ENCODE peak calls at places on chromosomes 1 and 21, in ten cellular contexts. One of them, this sample, is unnamed.

GRCh38 chr21:42775123-42775522 is 104.2 kb downstream of the WDR4 start:
- DNase-seq in SK-N-SH: no peak
- DNase-seq in neural crest cell: no peak
- DNase-seq in nephron progenitor cell: no peak
- DNase-seq in fibroblast of pulmonary artery: no peak
- DNase-seq in fibroblast of the aortic adventitia: no peak
- DNase-seq in heart left ventricle: peak; percentile 3
- DNase-seq in GM23338: no peak
- DNase-seq in body of pancreas: no peak
- DNase-seq in hepatocyte: no peak
- DNase-seq in this sample: no peak

GRCh38 chr1:35319988-35320713 is 51.6 kb downstream of the ZMYM4 start:
- DNase-seq in nephron progenitor cell: no peak
- DNase-seq in heart left ventricle: peak; percentile 80
- DNase-seq in neural crest cell: no peak
- DNase-seq in SK-N-SH: no peak
- DNase-seq in hepatocyte: no peak
- DNase-seq in body of pancreas: peak; percentile 69
- DNase-seq in fibroblast of pulmonary artery: peak; percentile 62
- DNase-seq in fibroblast of the aortic adventitia: peak; percentile 89
- DNase-seq in GM23338: no peak
- DNase-seq in this sample: no peak

GRCh38 chr1:115814685-115815398 is 26.1 kb downstream of the NHLH2 start:
- DNase-seq in hepatocyte: no peak
- DNase-seq in heart left ventricle: no peak
- DNase-seq in body of pancreas: no peak
- DNase-seq in nephron progenitor cell: no peak
- DNase-seq in fibroblast of pulmonary artery: no peak
- DNase-seq in GM23338: no peak
- DNase-seq in neural crest cell: no peak
- DNase-seq in SK-N-SH: no peak
- DNase-seq in fibroblast of the aortic adventitia: no peak
- DNase-seq in this sample: no peak

GRCh38 chr1:68516066-68516465 is 19.2 kb upstream of the DEPDC1 start:
- DNase-seq in SK-N-SH: no peak
- DNase-seq in body of pancreas: no peak
- DNase-seq in nephron progenitor cell: no peak
- DNase-seq in neural crest cell: no peak
- DNase-seq in heart left ventricle: no peak
- DNase-seq in hepatocyte: no peak
- DNase-seq in fibroblast of pulmonary artery: peak; percentile 29
- DNase-seq in fibroblast of the aortic adventitia: peak; percentile 12
- DNase-seq in GM23338: no peak
- DNase-seq in this sample: no peak

GRCh38 chr1:4621646-4622045 is 32.8 kb upstream of the AJAP1 start:
- DNase-seq in hepatocyte: no peak
- DNase-seq in GM23338: no peak
- DNase-seq in heart left ventricle: no peak
- DNase-seq in neural crest cell: no peak
- DNase-seq in nephron progenitor cell: no peak
- DNase-seq in fibroblast of the aortic adventitia: no peak
- DNase-seq in body of pancreas: no peak
- DNase-seq in SK-N-SH: no peak
- DNase-seq in fibroblast of pulmonary artery: no peak
- DNase-seq in this sample: no peak

GRCh38 chr1:204384636-204385354 is 25.1 kb upstream of the PLEKHA6 start:
- DNase-seq in fibroblast of the aortic adventitia: peak; percentile 71
- DNase-seq in hepatocyte: no peak
- DNase-seq in fibroblast of pulmonary artery: peak; percentile 58
- DNase-seq in neural crest cell: no peak
- DNase-seq in nephron progenitor cell: no peak
- DNase-seq in heart left ventricle: peak; percentile 58
- DNase-seq in body of pancreas: peak; percentile 69
- DNase-seq in GM23338: no peak
- DNase-seq in SK-N-SH: peak; percentile 48
- DNase-seq in this sample: no peak

GRCh38 chr1:15667362-15667761 is 16.8 kb upstream of the PLEKHM2 start:
- DNase-seq in neural crest cell: no peak
- DNase-seq in SK-N-SH: no peak
- DNase-seq in fibroblast of the aortic adventitia: no peak
- DNase-seq in body of pancreas: no peak
- DNase-seq in heart left ventricle: no peak
- DNase-seq in fibroblast of pulmonary artery: no peak
- DNase-seq in GM23338: no peak
- DNase-seq in nephron progenitor cell: no peak
- DNase-seq in hepatocyte: no peak
- DNase-seq in this sample: no peak

GRCh38 chr1:169474302-169474701 is 11.4 kb downstream of the SLC19A2 start:
- DNase-seq in body of pancreas: no peak
- DNase-seq in GM23338: no peak
- DNase-seq in heart left ventricle: no peak
- DNase-seq in SK-N-SH: no peak
- DNase-seq in fibroblast of pulmonary artery: no peak
- DNase-seq in nephron progenitor cell: no peak
- DNase-seq in fibroblast of the aortic adventitia: no peak
- DNase-seq in hepatocyte: no peak
- DNase-seq in neural crest cell: no peak
- DNase-seq in this sample: no peak

DNA sequence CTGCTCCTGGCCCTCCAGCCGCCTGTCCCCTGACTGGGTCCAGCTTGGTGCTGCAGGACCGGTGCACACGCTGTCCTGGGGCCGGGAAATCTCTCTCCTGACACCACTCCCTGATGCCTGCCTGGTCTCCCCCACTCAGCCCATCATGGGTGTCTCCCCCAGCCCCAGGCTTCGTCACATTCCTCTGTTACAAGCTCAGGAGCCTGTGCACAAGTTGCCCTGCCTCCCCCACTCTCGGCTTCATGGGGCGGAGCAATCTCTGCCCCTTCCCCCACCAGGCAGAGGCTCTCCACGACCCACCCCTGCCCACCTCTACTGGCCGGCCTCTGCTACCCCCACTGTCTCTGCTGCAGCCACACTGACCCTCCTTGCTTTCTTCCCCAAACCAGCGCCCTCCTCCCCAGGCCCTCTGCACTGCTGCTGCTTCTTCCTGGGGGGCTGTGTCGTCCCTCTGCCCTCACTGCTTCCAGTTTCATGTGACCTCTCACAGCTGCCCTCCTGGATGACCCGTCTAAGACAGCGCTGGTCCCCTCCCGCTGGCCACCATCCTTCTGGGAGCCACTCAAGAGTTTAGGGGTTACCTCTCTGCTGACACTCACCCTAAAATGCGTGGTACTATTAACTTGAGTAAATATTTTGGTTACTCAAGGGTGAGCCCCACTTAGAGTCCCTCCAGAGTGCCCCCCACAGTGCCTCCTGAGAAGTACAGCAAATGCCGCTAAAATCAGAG is 5.7 kb upstream of the RIPK4 start:
- DNase-seq in nephron progenitor cell: peak; percentile 48
- DNase-seq in neural crest cell: no peak
- DNase-seq in fibroblast of the aortic adventitia: no peak
- DNase-seq in GM23338: no peak
- DNase-seq in fibroblast of pulmonary artery: no peak
- DNase-seq in heart left ventricle: no peak
- DNase-seq in body of pancreas: no peak
- DNase-seq in hepatocyte: no peak
- DNase-seq in SK-N-SH: no peak
- DNase-seq in this sample: no peak
- TF ChIP-seq CTCF in nephron progenitor cell: no peak
- TF ChIP-seq CTCF in neural crest cell: no peak
- TF ChIP-seq CTCF in fibroblast of the aortic adventitia: no peak
- TF ChIP-seq CTCF in GM23338: peak; percentile 51
- TF ChIP-seq CTCF in fibroblast of pulmonary artery: no peak
- TF ChIP-seq CTCF in heart left ventricle: no peak
- TF ChIP-seq CTCF in body of pancreas: no peak
- TF ChIP-seq CTCF in hepatocyte: no peak
- TF ChIP-seq CTCF in SK-N-SH: no peak
- TF ChIP-seq CTCF in this sample: no peak

DNA sequence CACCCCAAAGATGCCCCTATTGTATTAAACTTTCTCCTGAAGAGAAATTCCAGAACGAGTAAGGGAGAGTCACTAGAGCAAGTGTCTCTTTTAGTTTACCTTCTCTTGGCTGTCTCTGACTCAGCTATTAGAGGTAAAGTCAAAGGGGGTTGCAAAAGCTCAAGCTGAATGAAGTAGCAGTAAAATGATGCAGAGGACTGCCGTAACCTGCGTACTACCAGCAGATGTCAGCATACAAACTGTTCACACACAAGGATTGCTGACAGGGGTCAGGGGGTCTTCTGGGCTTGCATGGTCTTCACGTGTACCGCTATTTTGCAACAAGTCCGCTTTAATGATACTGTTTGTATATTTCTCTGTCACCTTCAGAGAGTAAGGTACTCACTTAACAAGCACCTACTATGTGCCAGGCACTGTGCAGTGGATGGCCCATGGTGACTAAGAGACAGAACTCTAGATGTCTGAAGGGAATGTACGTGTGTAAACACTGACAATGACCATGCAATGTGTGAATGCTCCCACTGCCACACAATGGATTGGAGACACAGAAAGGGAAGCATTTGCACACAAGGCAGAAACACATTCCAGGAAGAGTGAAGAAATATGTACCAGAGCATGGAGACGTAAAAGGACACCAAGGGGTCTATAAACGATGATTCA is 34.9 kb downstream of the CHML start:
- DNase-seq in fibroblast of pulmonary artery: peak; percentile 33
- DNase-seq in fibroblast of the aortic adventitia: no peak
- DNase-seq in neural crest cell: no peak
- DNase-seq in GM23338: peak; percentile 59
- DNase-seq in heart left ventricle: no peak
- DNase-seq in nephron progenitor cell: no peak
- DNase-seq in hepatocyte: peak; percentile 20
- DNase-seq in body of pancreas: no peak
- DNase-seq in SK-N-SH: peak; percentile 17
- DNase-seq in this sample: no peak
- TF ChIP-seq CTCF in fibroblast of pulmonary artery: peak; percentile 37
- TF ChIP-seq CTCF in fibroblast of the aortic adventitia: no peak
- TF ChIP-seq CTCF in neural crest cell: peak; percentile 45
- TF ChIP-seq CTCF in GM23338: peak; percentile 64
- TF ChIP-seq CTCF in heart left ventricle: no peak
- TF ChIP-seq CTCF in nephron progenitor cell: peak; percentile 37
- TF ChIP-seq CTCF in hepatocyte: peak; percentile 28
- TF ChIP-seq CTCF in body of pancreas: no peak
- TF ChIP-seq CTCF in SK-N-SH: peak; percentile 45
- TF ChIP-seq CTCF in this sample: no peak

GRCh38 chr1:209854196-209854595 is 26.4 kb downstream of the UTP25 start:
- DNase-seq in GM23338: no peak
- DNase-seq in heart left ventricle: no peak
- DNase-seq in body of pancreas: no peak
- DNase-seq in fibroblast of pulmonary artery: no peak
- DNase-seq in hepatocyte: no peak
- DNase-seq in nephron progenitor cell: no peak
- DNase-seq in SK-N-SH: peak; percentile 30
- DNase-seq in neural crest cell: no peak
- DNase-seq in fibroblast of the aortic adventitia: no peak
- DNase-seq in this sample: no peak

GRCh38 chr1:209845405-209845725 is 17.6 kb downstream of the UTP25 start:
- DNase-seq in SK-N-SH: no peak
- DNase-seq in neural crest cell: no peak
- DNase-seq in nephron progenitor cell: no peak
- DNase-seq in GM23338: no peak
- DNase-seq in heart left ventricle: no peak
- DNase-seq in body of pancreas: no peak
- DNase-seq in fibroblast of the aortic adventitia: no peak
- DNase-seq in hepatocyte: no peak
- DNase-seq in fibroblast of pulmonary artery: no peak
- DNase-seq in this sample: no peak

GRCh38 chr1:209849388-209849787 is 21.6 kb downstream of the UTP25 start:
- DNase-seq in fibroblast of pulmonary artery: no peak
- DNase-seq in body of pancreas: no peak
- DNase-seq in nephron progenitor cell: no peak
- DNase-seq in hepatocyte: no peak
- DNase-seq in neural crest cell: no peak
- DNase-seq in SK-N-SH: no peak
- DNase-seq in GM23338: no peak
- DNase-seq in fibroblast of the aortic adventitia: no peak
- DNase-seq in heart left ventricle: no peak
- DNase-seq in this sample: no peak

GRCh38 chr1:209853677-209854076 is 25.9 kb downstream of the UTP25 start:
- DNase-seq in neural crest cell: no peak
- DNase-seq in fibroblast of pulmonary artery: no peak
- DNase-seq in GM23338: no peak
- DNase-seq in nephron progenitor cell: no peak
- DNase-seq in body of pancreas: no peak
- DNase-seq in heart left ventricle: no peak
- DNase-seq in fibroblast of the aortic adventitia: no peak
- DNase-seq in hepatocyte: no peak
- DNase-seq in SK-N-SH: no peak
- DNase-seq in this sample: no peak

GRCh38 chr1:209850342-209850979 is 22.7 kb downstream of the UTP25 start:
- DNase-seq in nephron progenitor cell: peak; percentile 68
- DNase-seq in neural crest cell: peak; percentile 34
- DNase-seq in heart left ventricle: peak; percentile 54
- DNase-seq in GM23338: peak; percentile 78
- DNase-seq in hepatocyte: peak; percentile 68
- DNase-seq in SK-N-SH: peak; percentile 74
- DNase-seq in fibroblast of pulmonary artery: peak; percentile 86
- DNase-seq in fibroblast of the aortic adventitia: peak; percentile 84
- DNase-seq in body of pancreas: peak; percentile 56
- DNase-seq in this sample: no peak
- TF ChIP-seq CTCF in nephron progenitor cell: peak; percentile 61
- TF ChIP-seq CTCF in neural crest cell: peak; percentile 69
- TF ChIP-seq CTCF in heart left ventricle: peak; percentile 32
- TF ChIP-seq CTCF in GM23338: peak; percentile 79
- TF ChIP-seq CTCF in hepatocyte: peak; percentile 57
- TF ChIP-seq CTCF in SK-N-SH: peak; percentile 92
- TF ChIP-seq CTCF in fibroblast of pulmonary artery: peak; percentile 86
- TF ChIP-seq CTCF in fibroblast of the aortic adventitia: peak; percentile 71
- TF ChIP-seq CTCF in body of pancreas: peak; percentile 36
- TF ChIP-seq CTCF in this sample: no peak

GRCh38 chr1:42040159-42040558 is 113.1 kb upstream of the GUCA2B start:
- DNase-seq in GM23338: no peak
- DNase-seq in SK-N-SH: no peak
- DNase-seq in body of pancreas: peak; percentile 95
- DNase-seq in fibroblast of pulmonary artery: no peak
- DNase-seq in nephron progenitor cell: no peak
- DNase-seq in fibroblast of the aortic adventitia: no peak
- DNase-seq in heart left ventricle: no peak
- DNase-seq in hepatocyte: no peak
- DNase-seq in neural crest cell: no peak
- DNase-seq in this sample: no peak

GRCh38 chr1:42035830-42036604 is 117.2 kb upstream of the GUCA2B start:
- DNase-seq in GM23338: peak; percentile 96
- DNase-seq in body of pancreas: peak; percentile 99
- DNase-seq in nephron progenitor cell: peak; percentile 99
- DNase-seq in hepatocyte: peak; percentile 97
- DNase-seq in SK-N-SH: peak; percentile 99
- DNase-seq in neural crest cell: peak; percentile 97
- DNase-seq in fibroblast of the aortic adventitia: peak; percentile 87
- DNase-seq in heart left ventricle: peak; percentile 98
- DNase-seq in fibroblast of pulmonary artery: peak; percentile 93
- DNase-seq in this sample: peak; percentile 99

GRCh38 chr1:42037586-42037985 is 115.6 kb upstream of the GUCA2B start:
- DNase-seq in fibroblast of the aortic adventitia: no peak
- DNase-seq in hepatocyte: no peak
- DNase-seq in GM23338: no peak
- DNase-seq in fibroblast of pulmonary artery: no peak
- DNase-seq in heart left ventricle: no peak
- DNase-seq in body of pancreas: no peak
- DNase-seq in SK-N-SH: no peak
- DNase-seq in nephron progenitor cell: no peak
- DNase-seq in neural crest cell: no peak
- DNase-seq in this sample: no peak

GRCh38 chr1:42041031-42041430 is 112.2 kb upstream of the GUCA2B start:
- DNase-seq in SK-N-SH: no peak
- DNase-seq in GM23338: no peak
- DNase-seq in hepatocyte: no peak
- DNase-seq in nephron progenitor cell: no peak
- DNase-seq in heart left ventricle: no peak
- DNase-seq in fibroblast of pulmonary artery: no peak
- DNase-seq in neural crest cell: no peak
- DNase-seq in body of pancreas: no peak
- DNase-seq in fibroblast of the aortic adventitia: no peak
- DNase-seq in this sample: no peak

GRCh38 chr1:42038261-42038660 is 114.9 kb upstream of the GUCA2B start:
- DNase-seq in fibroblast of pulmonary artery: no peak
- DNase-seq in heart left ventricle: no peak
- DNase-seq in body of pancreas: no peak
- DNase-seq in nephron progenitor cell: no peak
- DNase-seq in GM23338: no peak
- DNase-seq in neural crest cell: no peak
- DNase-seq in hepatocyte: no peak
- DNase-seq in SK-N-SH: no peak
- DNase-seq in fibroblast of the aortic adventitia: no peak
- DNase-seq in this sample: no peak
- TF ChIP-seq CTCF in fibroblast of pulmonary artery: no peak
- TF ChIP-seq CTCF in heart left ventricle: no peak
- TF ChIP-seq CTCF in body of pancreas: no peak
- TF ChIP-seq CTCF in nephron progenitor cell: no peak
- TF ChIP-seq CTCF in GM23338: no peak
- TF ChIP-seq CTCF in neural crest cell: no peak
- TF ChIP-seq CTCF in hepatocyte: no peak
- TF ChIP-seq CTCF in SK-N-SH: no peak
- TF ChIP-seq CTCF in fibroblast of the aortic adventitia: no peak
- TF ChIP-seq CTCF in this sample: no peak